ENCODE peak calls at places on chromosomes 4 and X, in eight cellular contexts. Z, V, H, M, D, P, I and Y are unnamed samples.

GRCh38 chr4:75723117-75723801 is 1.1 kb upstream of the USO1 start:
- DNase-seq in M (no peak), V (no peak), H (no peak), I (no peak), P (no peak), Z (no peak), D (no peak), Y (peak)

GRCh38 chrX:151871244-151871643 is 41.4 kb upstream of the MAGEA4 start:
- DNase-seq in I (no peak), Z (no peak), V (no peak), M (no peak), P (no peak), H (no peak), D (no peak), Y (peak)

GRCh38 chrX:23503835-23504539 is 163.3 kb upstream of the PRDX4 start:
- DNase-seq in D (no peak), V (no peak), Z (peak), P (no peak), H (peak), I (no peak), M (no peak), Y (peak)

GRCh38 chr4:41160010-41160789 is 54.1 kb downstream of the APBB2 start:
- DNase-seq in I (no peak), M (no peak), P (no peak), D (no peak), Z (no peak), H (no peak), V (no peak), Y (peak)

GRCh38 chr4:67103001-67103737 is 442.1 kb downstream of the CENPC start:
- DNase-seq in Z (no peak), I (no peak), P (no peak), D (no peak), H (no peak), V (no peak), M (no peak), Y (no peak)

GRCh38 chrX:701673-702072 is 71.1 kb downstream of the SHOX start:
- DNase-seq in H (no peak), V (no peak), M (no peak), Z (no peak), D (no peak), I (no peak), P (no peak), Y (no peak)

GRCh38 chrX:125507119-125507518 is 187.4 kb downstream of the TEX13C start:
- DNase-seq in P (no peak), I (no peak), H (no peak), D (no peak), M (no peak), V (no peak), Z (no peak), Y (peak)

GRCh38 chr4:70158576-70158975 is 4.5 kb downstream of the PRR27 start:
- DNase-seq in M (no peak), V (no peak), Z (no peak), P (no peak), H (no peak), I (no peak), D (no peak), Y (no peak)

GRCh38 chr4:70556856-70557255 is 35.2 kb upstream of the AMBN start:
- DNase-seq in D (no peak), M (no peak), P (no peak), I (no peak), H (no peak), Z (no peak), V (no peak), Y (peak)

GRCh38 chr4:149176019-149176418 is 639.6 kb downstream of the IQCM start:
- DNase-seq in M (no peak), V (no peak), H (no peak), P (no peak), Z (no peak), I (no peak), D (no peak), Y (no peak)

GRCh38 chrX:139795196-139795595 is 87.2 kb upstream of the MCF2 start:
- DNase-seq in D (no peak), H (no peak), I (no peak), M (no peak), P (no peak), V (no peak), Z (no peak), Y (no peak)

GRCh38 chr4:113727802-113728201 is 33.7 kb downstream of the CAMK2D start:
- DNase-seq in D (no peak), H (no peak), I (no peak), M (no peak), V (no peak), P (no peak), Z (no peak), Y (no peak)

GRCh38 chr4:150033937-150034336 is 44.3 kb upstream of the DCLK2 start:
- DNase-seq in I (no peak), Z (no peak), D (no peak), H (no peak), M (no peak), V (no peak), P (no peak), Y (peak)

GRCh38 chr4:109914356-109914755 is 1.7 kb downstream of the EGF start:
- DNase-seq in H (no peak), P (no peak), D (no peak), Z (no peak), V (no peak), I (no peak), M (no peak), Y (no peak)

GRCh38 chr4:54082168-54082567 is 17.8 kb upstream of the CHIC2 start:
- DNase-seq in D (no peak), M (no peak), H (no peak), P (no peak), I (no peak), V (no peak), Z (no peak), Y (peak)